ENCODE peak calls at places on chromosomes 13 and 19, in ten cellular contexts. T, F, P, N, Y, S, Z, U, V and L are unnamed samples.

GRCh38 chr13:96811049-96811448 is 183.2 kb downstream of the OXGR1 start:
- DNase-seq in T (no peak), S (no peak), U (no peak), N (no peak), V (no peak), F (no peak), Y (no peak), P (no peak), Z (no peak), L (no peak)

GRCh38 chr19:29283366-29283765 is 70.4 kb upstream of the UQCRFS1 start:
- DNase-seq in F (no peak), Y (no peak), S (no peak), U (no peak), P (no peak), N (no peak), T (no peak), V (no peak), Z (no peak), L (no peak)

GRCh38 chr19:45646345-45646698 is 7.1 kb upstream of the EML2 start:
- DNase-seq in U (no peak), F (no peak), Z (no peak), P (no peak), S (no peak), V (no peak), N (no peak), Y (no peak), T (no peak), L (no peak)

GRCh38 chr19:3443840-3444694 is 36.3 kb downstream of the SMIM24 start:
- DNase-seq in V (peak; percentile 50), P (no peak), F (peak; percentile 50), Z (no peak), U (no peak), Y (no peak), N (no peak), T (peak; percentile 91), S (no peak), L (no peak)

GRCh38 chr19:7196721-7197168 is 97.5 kb downstream of the INSR start:
- DNase-seq in V (peak; percentile 51), Z (no peak), F (peak; percentile 43), Y (peak; percentile 95), P (no peak), S (no peak), N (no peak), T (no peak), U (peak; percentile 76), L (no peak)

GRCh38 chr19:12769689-12770088 is 5.7 kb downstream of the HOOK2 start:
- DNase-seq in Y (no peak), S (no peak), F (peak; percentile 54), U (no peak), V (no peak), T (no peak), Z (no peak), P (peak; percentile 45), N (no peak), L (no peak)

GRCh38 chr13:92963029-92963428 is 263.6 kb upstream of the GPC6 start:
- DNase-seq in U (no peak), N (peak; percentile 18), T (no peak), Z (no peak), S (no peak), V (no peak), F (no peak), P (no peak), Y (no peak), L (no peak)

GRCh38 chr13:34462843-34463242 is 479.2 kb upstream of the NBEA start:
- DNase-seq in F (no peak), T (no peak), V (no peak), U (no peak), N (peak; percentile 37), S (no peak), Y (no peak), Z (peak; percentile 26), P (no peak), L (no peak)

GRCh38 chr19:21568816-21569496 is 63.6 kb downstream of the ZNF429 start:
- DNase-seq in Z (no peak), V (peak; percentile 89), T (no peak), P (peak; percentile 63), F (peak; percentile 92), U (peak; percentile 85), Y (peak; percentile 92), S (peak; percentile 78), N (peak; percentile 25), L (no peak)

GRCh38 chr13:77239312-77239711 is 87.6 kb downstream of the MYCBP2 start:
- DNase-seq in S (no peak), U (no peak), Y (no peak), F (no peak), V (no peak), Z (no peak), T (no peak), N (no peak), P (no peak), L (no peak)

GRCh38 chr13:32142956-32143375 is 111.4 kb downstream of the FRY start:
- DNase-seq in Y (no peak), T (peak; percentile 0), N (peak; percentile 31), S (peak; percentile 43), V (no peak), P (no peak), U (no peak), F (no peak), Z (peak; percentile 37), L (peak; percentile 88)

GRCh38 chr19:17357724-17358123 is 19.4 kb downstream of the PLVAP start:
- DNase-seq in F (no peak), Y (no peak), V (no peak), T (no peak), S (no peak), N (no peak), P (no peak), Z (no peak), U (no peak), L (no peak)

GRCh38 chr13:82088781-82089180 is 1747.9 kb upstream of the SPRY2 start:
- DNase-seq in S (no peak), V (no peak), F (no peak), Y (no peak), P (no peak), N (no peak), T (no peak), U (no peak), Z (peak; percentile 32), L (no peak)

GRCh38 chr19:8367327-8368001 is 3.5 kb downstream of the ANGPTL4 start:
- DNase-seq in Z (no peak), T (no peak), V (peak; percentile 99), F (peak; percentile 90), S (no peak), Y (peak; percentile 95), P (no peak), N (peak; percentile 91), U (peak; percentile 80), L (no peak)

GRCh38 chr19:20077791-20078463 is at the start of gene ZNF90:
- DNase-seq in U (peak; percentile 99), S (no peak), Y (peak; percentile 97), V (peak; percentile 99), Z (peak; percentile 89), N (peak; percentile 91), T (peak; percentile 2), P (peak; percentile 80), F (peak; percentile 76), L (peak; percentile 91)